ENCODE peak calls at places on chromosomes 5 and 9, in ten cellular contexts. Z is glutamatergic neuron; O is stomach; I is fibroblast of mammary gland; A is NCI-H2171; W is AG08395; T is HCT116; S is stimulated activated CD4-positive, alpha-beta T cell treated with anti-CD3 and anti-CD28 coated beads, TNF-alpha, amount 100 ng/mL, for 24 hours; D is choroid plexus epithelial cell; N is NCI-H2081. X is an unnamed sample.

GRCh38 chr5:38670878-38671277 is 114.4 kb upstream of the LIFR start:
- DNase-seq in Z (no peak), O (no peak), I (peak; percentile 73), A (no peak), W (peak; percentile 12), T (no peak), S (no peak), D (peak; percentile 92), N (no peak), X (no peak)

GRCh38 chr5:124504081-124504916 is 242.1 kb downstream of the ZNF608 start:
- DNase-seq in Z (no peak), O (no peak), I (no peak), A (no peak), W (no peak), T (no peak), S (no peak), D (peak; percentile 77), N (no peak), X (no peak)

GRCh38 chr5:64384761-64385160 is 121.1 kb upstream of the RGS7BP start:
- DNase-seq in Z (peak; percentile 48), O (no peak), I (peak; percentile 3), A (no peak), W (no peak), T (peak; percentile 2), S (no peak), D (peak; percentile 67), N (no peak), X (peak; percentile 19)

GRCh38 chr9:95511232-95511951 is 5.4 kb downstream of the PTCH1 start:
- DNase-seq in Z (no peak), O (peak; percentile 50), I (peak; percentile 68), A (peak; percentile 76), W (peak; percentile 36), T (no peak), S (no peak), D (peak; percentile 67), N (peak; percentile 70), X (peak; percentile 81)

GRCh38 chr5:114360816-114361723 is 800 bp upstream of the KCNN2 start:
- DNase-seq in Z (peak; percentile 90), O (no peak), I (no peak), A (no peak), W (no peak), T (no peak), S (no peak), D (no peak), N (peak; percentile 48), X (peak; percentile 46)

GRCh38 chr9:94164756-94165549 is 80.7 kb downstream of the PTPDC1 start:
- DNase-seq in Z (no peak), O (no peak), I (no peak), A (no peak), W (no peak), T (no peak), S (no peak), D (no peak), N (no peak), X (no peak)

GRCh38 chr5:132071338-132071707 is 2.3 kb upstream of the CSF2 start:
- DNase-seq in Z (no peak), O (no peak), I (no peak), A (no peak), W (no peak), T (no peak), S (no peak), D (no peak), N (no peak), X (no peak)

GRCh38 chr5:488744-489688 is 35.2 kb downstream of the SLC9A3 start:
- DNase-seq in Z (no peak), O (no peak), I (no peak), A (no peak), W (no peak), T (no peak), S (no peak), D (no peak), N (no peak), X (no peak)

GRCh38 chr5:169052207-169052606 is 248.7 kb downstream of the SLIT3 start:
- DNase-seq in Z (no peak), O (no peak), I (peak; percentile 23), A (no peak), W (peak; percentile 58), T (no peak), S (no peak), D (no peak), N (no peak), X (no peak)

GRCh38 chr5:65856520-65856919 is 69.9 kb upstream of the ERBIN start:
- DNase-seq in Z (no peak), O (no peak), I (no peak), A (no peak), W (no peak), T (no peak), S (no peak), D (no peak), N (no peak), X (no peak)

GRCh38 chr9:134641173-134641985 is at the start of gene COL5A1:
- DNase-seq in Z (peak; percentile 89), O (peak; percentile 83), I (peak; percentile 84), A (peak; percentile 92), W (peak; percentile 94), T (no peak), S (peak; percentile 20), D (peak; percentile 94), N (peak; percentile 5), X (peak; percentile 89)

GRCh38 chr5:132060501-132061161 is at the start of gene IL3:
- DNase-seq in Z (peak; percentile 4), O (no peak), I (no peak), A (no peak), W (no peak), T (no peak), S (no peak), D (no peak), N (no peak), X (peak; percentile 2)

GRCh38 chr9:105138306-105138801 is 106.1 kb upstream of the SLC44A1 start:
- DNase-seq in Z (peak; percentile 39), O (no peak), I (peak; percentile 55), A (peak; percentile 71), W (no peak), T (no peak), S (no peak), D (peak; percentile 83), N (no peak), X (peak; percentile 66)

GRCh38 chr9:93116049-93116961 is 17.7 kb downstream of the NINJ1 start:
- DNase-seq in Z (peak; percentile 18), O (peak; percentile 70), I (peak; percentile 85), A (no peak), W (peak; percentile 79), T (no peak), S (no peak), D (peak; percentile 91), N (no peak), X (peak; percentile 61)

GRCh38 chr5:160957312-160957711 is 105.3 kb upstream of the ATP10B start:
- DNase-seq in Z (no peak), O (no peak), I (no peak), A (no peak), W (no peak), T (no peak), S (no peak), D (no peak), N (no peak), X (no peak)

GRCh38 chr9:135478858-135479468 is 619 bp upstream of the PPP1R26 start:
- DNase-seq in Z (no peak), O (peak; percentile 72), I (peak; percentile 11), A (no peak), W (peak; percentile 40), T (no peak), S (no peak), D (no peak), N (no peak), X (peak; percentile 69)

GRCh38 chr9:116516456-116516855 is 170.6 kb upstream of the TRIM32 start:
- DNase-seq in Z (no peak), O (no peak), I (peak; percentile 62), A (no peak), W (no peak), T (no peak), S (no peak), D (peak; percentile 53), N (no peak), X (no peak)

GRCh38 chr5:38751103-38751502 is 94.7 kb upstream of the OSMR start:
- DNase-seq in Z (no peak), O (no peak), I (peak; percentile 28), A (no peak), W (no peak), T (no peak), S (no peak), D (peak; percentile 42), N (no peak), X (no peak)

GRCh38 chr5:157100140-157100679 is 8.6 kb downstream of the HAVCR2 start:
- DNase-seq in Z (no peak), O (no peak), I (peak; percentile 88), A (no peak), W (peak; percentile 53), T (no peak), S (no peak), D (peak; percentile 28), N (no peak), X (no peak)

GRCh38 chr5:97042981-97043380 is 99.4 kb downstream of the LIX1 start:
- DNase-seq in Z (no peak), O (no peak), I (no peak), A (no peak), W (no peak), T (no peak), S (no peak), D (no peak), N (no peak), X (no peak)

GRCh38 chr9:88087906-88088305 is 50.4 kb downstream of the SPATA31C2 start:
- DNase-seq in Z (no peak), O (no peak), I (no peak), A (no peak), W (no peak), T (no peak), S (no peak), D (no peak), N (no peak), X (no peak)

GRCh38 chr5:133801955-133802751 is 166.3 kb downstream of the C5orf15 start:
- DNase-seq in Z (no peak), O (peak; percentile 36), I (peak; percentile 18), A (no peak), W (peak; percentile 50), T (no peak), S (no peak), D (peak; percentile 52), N (no peak), X (no peak)

GRCh38 chr9:79693750-79694149 is 122.0 kb downstream of the TLE4 start:
- DNase-seq in Z (no peak), O (no peak), I (no peak), A (no peak), W (no peak), T (no peak), S (no peak), D (no peak), N (no peak), X (no peak)

GRCh38 chr5:141757402-141757801 is 75.4 kb upstream of the ARAP3 start:
- DNase-seq in Z (peak; percentile 60), O (peak; percentile 47), I (peak; percentile 39), A (no peak), W (peak; percentile 75), T (peak; percentile 34), S (no peak), D (peak; percentile 55), N (no peak), X (peak; percentile 48)

GRCh38 chr9:125337282-125337681 is 75.7 kb downstream of the GAPVD1 start:
- DNase-seq in Z (no peak), O (no peak), I (no peak), A (no peak), W (no peak), T (no peak), S (no peak), D (no peak), N (no peak), X (no peak)

GRCh38 chr5:172828911-172829431 is 5.1 kb upstream of the ERGIC1 start:
- DNase-seq in Z (no peak), O (no peak), I (peak; percentile 89), A (no peak), W (no peak), T (no peak), S (no peak), D (peak; percentile 88), N (no peak), X (no peak)